ENCODE peak calls at places on chromosomes 1 and 21, in six cellular contexts. F is K562, R is RWPE2, X is upper lobe of left lung, I is A673, P is trophoblast cell. H is an unnamed sample.

GRCh38 chr1:21775985-21776562 is 6.9 kb downstream of the USP48 start:
- DNase-seq in I (no peak), F (no peak), R (no peak), X (no peak), P (no peak), H (no peak)

GRCh38 chr1:43329995-43330751 is 7.4 kb upstream of the MPL start:
- DNase-seq in I (peak; percentile 84), P (peak; percentile 20), F (peak; percentile 99), R (no peak), X (no peak), H (no peak)

GRCh38 chr1:33841516-33841915 is 22.4 kb upstream of the HMGB4 start:
- DNase-seq in P (peak; percentile 32), X (no peak), I (no peak), F (no peak), R (no peak), H (no peak)

GRCh38 chr1:186286615-186287317 is 88.3 kb downstream of the TPR start:
- DNase-seq in X (no peak), P (no peak), F (no peak), I (no peak), R (no peak), H (no peak)

GRCh38 chr1:223188618-223189356 is 45.7 kb upstream of the TLR5 start:
- DNase-seq in X (no peak), P (no peak), I (no peak), F (no peak), R (no peak), H (no peak)

GRCh38 chr21:38815060-38815405 is 9.3 kb downstream of the ETS2 start:
- DNase-seq in I (no peak), P (peak; percentile 42), X (no peak), R (no peak), F (no peak), H (no peak)

GRCh38 chr1:222455188-222455879 is 92.6 kb downstream of the HHIPL2 start:
- DNase-seq in F (peak; percentile 86), X (no peak), R (no peak), P (peak; percentile 86), I (peak; percentile 87), H (peak; percentile 16)

GRCh38 chr1:66168919-66169725 is 364.8 kb upstream of the SGIP1 start:
- DNase-seq in F (no peak), I (no peak), R (no peak), X (no peak), P (no peak), H (no peak)

GRCh38 chr1:231806623-231807470 is 180.3 kb downstream of the DISC1 start:
- DNase-seq in F (peak; percentile 60), X (peak; percentile 38), P (peak; percentile 84), I (peak; percentile 60), R (no peak), H (no peak)

GRCh38 chr1:52613611-52614373 is 11.6 kb downstream of the GPX7 start:
- DNase-seq in F (peak; percentile 86), P (no peak), X (no peak), I (no peak), R (no peak), H (no peak)

GRCh38 chr21:44403106-44404020 is 49.9 kb downstream of the TRPM2 start:
- DNase-seq in P (no peak), X (peak; percentile 36), R (no peak), F (no peak), I (no peak), H (no peak)

GRCh38 chr1:94527447-94528031 is 14.0 kb downstream of the F3 start:
- DNase-seq in X (no peak), P (peak; percentile 58), F (no peak), R (no peak), I (peak; percentile 10), H (no peak)

GRCh38 chr1:234556245-234556943 is 53.6 kb downstream of the IRF2BP2 start:
- DNase-seq in F (no peak), R (no peak), X (no peak), P (no peak), I (no peak), H (no peak)

GRCh38 chr21:35573472-35574389 is 486.6 kb downstream of the SETD4 start:
- DNase-seq in P (no peak), F (no peak), X (no peak), I (no peak), R (no peak), H (no peak)

GRCh38 chr1:12098786-12099185 is 35.7 kb downstream of the TNFRSF8 start:
- DNase-seq in F (no peak), P (no peak), R (no peak), I (no peak), X (no peak), H (no peak)

GRCh38 chr21:34836103-34836932 is 167.5 kb downstream of the CLIC6 start:
- DNase-seq in R (peak; percentile 88), X (no peak), P (peak; percentile 99), I (no peak), F (no peak), H (no peak)

GRCh38 chr1:65178235-65178634 is 30.2 kb downstream of the AK4 start:
- DNase-seq in X (no peak), F (peak; percentile 21), I (no peak), R (no peak), P (no peak), H (no peak)

GRCh38 chr1:240619901-240620621 is 8.1 kb upstream of the GREM2 start:
- DNase-seq in X (no peak), F (no peak), I (no peak), P (peak; percentile 57), R (no peak), H (no peak)

GRCh38 chr1:64962447-64962846 is 3.9 kb downstream of the JAK1 start:
- DNase-seq in F (no peak), P (no peak), I (peak; percentile 81), R (no peak), X (no peak), H (no peak)

GRCh38 chr21:43598416-43599120 is 60.7 kb downstream of the HSF2BP start:
- DNase-seq in F (no peak), I (no peak), R (no peak), X (no peak), P (peak; percentile 88), H (no peak)

GRCh38 chr1:173867141-173867752 is 542 bp downstream of the GAS5 start:
- DNase-seq in R (no peak), I (no peak), X (peak; percentile 86), P (peak; percentile 49), F (no peak), H (no peak)

GRCh38 chr1:6367381-6368007 is 26.1 kb downstream of the ACOT7 start:
- DNase-seq in F (no peak), I (no peak), X (no peak), R (no peak), P (no peak), H (no peak)

GRCh38 chr1:159881930-159882839 is 17.8 kb downstream of the CFAP45 start:
- DNase-seq in X (no peak), F (peak; percentile 54), R (peak; percentile 98), I (peak; percentile 80), P (peak; percentile 97), H (no peak)

GRCh38 chr1:170510163-170510562 is 21.8 kb upstream of the GORAB start:
- DNase-seq in F (no peak), I (no peak), X (no peak), R (no peak), P (no peak), H (no peak)

GRCh38 chr1:156074661-156075060 is 7.6 kb downstream of the MEX3A start:
- DNase-seq in I (no peak), X (no peak), R (no peak), P (no peak), F (no peak), H (no peak)

GRCh38 chr1:94416901-94417701 is 1.1 kb upstream of the ABCD3 start:
- DNase-seq in P (peak; percentile 75), X (no peak), I (peak; percentile 45), F (peak; percentile 21), R (no peak), H (no peak)

DNA sequence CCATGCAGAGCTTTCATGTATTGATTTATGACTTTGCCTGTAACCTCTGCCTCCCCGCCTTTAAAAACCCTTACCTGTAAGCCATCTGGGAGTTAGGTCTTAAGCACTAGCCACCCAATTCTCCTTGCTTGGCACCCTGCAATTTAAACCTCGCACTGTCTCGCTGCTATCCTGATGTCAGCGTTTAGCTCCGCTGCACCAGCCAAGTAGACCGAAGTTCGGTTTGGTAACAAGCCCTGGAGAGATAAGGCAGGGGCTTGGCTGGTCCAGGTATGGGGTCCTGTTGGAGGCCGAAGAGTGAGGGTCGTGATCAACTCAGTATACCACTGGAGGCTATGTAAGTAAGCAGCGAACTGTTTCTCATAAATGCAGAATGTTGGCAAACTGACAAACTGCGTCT is 64.4 kb downstream of the GALNT2 start:
- DNase-seq in R (no peak), F (no peak), P (no peak), X (no peak), I (no peak), H (no peak)
- H3K4me1 ChIP-seq in R (peaks cover 9% of the 10 kb centered on the region), F (peaks cover 42% of the 10 kb centered on the region), P (peaks cover 3% of the 10 kb centered on the region), X (peaks cover 15% of the 10 kb centered on the region), I (peaks cover 88% of the 10 kb centered on the region), H (peaks cover 24% of the 10 kb centered on the region)

GRCh38 chr1:226407199-226407496 is 745 bp downstream of the PARP1 start:
- DNase-seq in P (peak; percentile 36), F (no peak), I (no peak), X (no peak), R (no peak), H (no peak)

GRCh38 chr1:226405411-226405988 is 2.4 kb downstream of the PARP1 start:
- DNase-seq in P (no peak), X (no peak), F (peak; percentile 58), R (no peak), I (no peak), H (no peak)

GRCh38 chr1:226407497-226408284 is at the start of gene PARP1:
- DNase-seq in P (peak; percentile 96), R (peak; percentile 87), F (peak; percentile 98), I (peak; percentile 96), X (peak; percentile 97), H (peak; percentile 73)

GRCh38 chr1:226404904-226405222 is 3.0 kb downstream of the PARP1 start:
- DNase-seq in X (no peak), R (no peak), P (peak; percentile 89), F (no peak), I (no peak), H (no peak)

GRCh38 chr1:226406401-226406881 is 1.5 kb downstream of the PARP1 start:
- DNase-seq in P (peak; percentile 91), I (no peak), F (no peak), R (no peak), X (no peak), H (no peak)
- H3K4me1 ChIP-seq in P (peaks cover 20% of the 10 kb centered on the region), I (peaks cover 39% of the 10 kb centered on the region), F (peaks cover 33% of the 10 kb centered on the region), R (peaks cover 8% of the 10 kb centered on the region), X (peaks cover 38% of the 10 kb centered on the region), H (peaks cover 27% of the 10 kb centered on the region)

GRCh38 chr1:203465146-203465798 is 10.3 kb upstream of the PRELP start:
- DNase-seq in P (no peak), I (no peak), R (no peak), X (no peak), F (no peak), H (no peak)
- H3K4me1 ChIP-seq in P (no peaks in the 10 kb centered on the region), I (peaks cover 5% of the 10 kb centered on the region), R (peaks cover 4% of the 10 kb centered on the region), X (peaks cover 9% of the 10 kb centered on the region), F (no peaks in the 10 kb centered on the region), H (peaks cover 60% of the 10 kb centered on the region)

DNA sequence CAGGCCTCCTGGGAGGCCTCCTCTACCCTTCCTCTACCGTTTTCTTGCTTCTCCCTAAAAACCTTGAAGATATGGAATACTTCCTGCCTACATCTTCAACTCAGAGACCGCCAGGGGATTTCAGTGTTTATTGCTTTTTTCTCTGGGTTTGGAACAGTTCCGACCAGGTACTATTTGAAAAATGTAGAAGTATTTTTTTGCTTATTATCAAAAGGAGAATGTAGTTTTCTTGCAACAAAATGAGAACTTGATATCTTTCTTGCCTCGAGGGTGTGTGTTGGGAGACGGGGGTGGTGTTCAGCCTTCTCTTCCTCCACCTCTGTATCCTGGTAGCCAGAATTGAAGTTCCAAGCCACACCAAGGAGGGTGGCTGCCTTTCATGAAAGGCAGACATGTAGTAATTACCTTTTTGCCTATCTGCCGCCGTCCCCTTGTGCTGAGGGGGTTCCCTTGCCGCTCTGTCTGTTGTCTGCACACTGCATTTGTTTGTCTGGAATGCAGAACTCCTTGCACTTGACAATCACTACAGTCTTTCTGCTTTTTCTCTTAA is 212.1 kb downstream of the PBX1 start:
- DNase-seq in R (no peak), F (no peak), P (no peak), I (no peak), X (no peak), H (no peak)
- H3K4me1 ChIP-seq in R (peaks cover 45% of the 10 kb centered on the region), F (peaks cover 53% of the 10 kb centered on the region), P (peaks cover 32% of the 10 kb centered on the region), I (peaks cover 20% of the 10 kb centered on the region), X (peaks cover 35% of the 10 kb centered on the region), H (peaks cover 24% of the 10 kb centered on the region)

H was measured in esophagus squamous epithelium.